ENCODE peak calls at places on chromosomes 1 and 21, in nine cellular contexts. F is naive thymus-derived CD4-positive, alpha-beta T cell; Q is neural progenitor cell; L is IMR-90; V is CD8-positive, alpha-beta memory T cell; A is sigmoid colon; W is heart right ventricle; R is suprapubic skin; X is adipocyte. I is an unnamed sample.
A peak's percentile ranks its signal among the peaks of the same experiment; 100 is the strongest.

GRCh38 chr1:182431278-182431677 is 18.7 kb upstream of the RGSL1 start:
- DNase-seq in L (no peak), W (no peak), V (no peak), X (no peak), A (no peak), F (no peak), Q (peak; percentile 30), R (no peak), I (peak; percentile 59)

GRCh38 chr1:1208713-1209433 is 2.5 kb upstream of the TNFRSF18 start:
- DNase-seq in R (no peak), V (peak; percentile 39), X (no peak), F (no peak), A (no peak), L (peak; percentile 30), W (peak; percentile 9), Q (no peak), I (no peak)

GRCh38 chr1:78277253-78277652 is 213.5 kb upstream of the PTGFR start:
- DNase-seq in X (peak; percentile 49), V (no peak), Q (no peak), R (no peak), A (no peak), F (no peak), W (no peak), L (peak; percentile 85), I (no peak)

GRCh38 chr1:33188572-33189275 is 6.9 kb upstream of the TRIM62 start:
- DNase-seq in V (no peak), Q (no peak), A (no peak), R (no peak), X (peak; percentile 34), W (no peak), F (no peak), L (peak; percentile 42), I (no peak)

GRCh38 chr1:216456682-216457081 is 33.4 kb upstream of the USH2A start:
- DNase-seq in F (no peak), W (no peak), V (no peak), A (no peak), L (peak; percentile 87), R (no peak), Q (peak; percentile 30), X (peak; percentile 85), I (peak; percentile 70)

GRCh38 chr1:23951646-23952095 is 8.0 kb upstream of the PNRC2 start:
- DNase-seq in L (peak; percentile 78), X (peak; percentile 57), F (no peak), V (no peak), Q (no peak), A (no peak), R (no peak), W (no peak), I (peak; percentile 16)

GRCh38 chr1:5914676-5915285 is 77.4 kb downstream of the NPHP4 start:
- DNase-seq in A (no peak), V (no peak), L (no peak), X (no peak), R (peak; percentile 49), Q (no peak), W (no peak), F (no peak), I (no peak)

GRCh38 chr1:70528591-70529333 is 117.7 kb downstream of the CTH start:
- DNase-seq in W (no peak), V (no peak), A (no peak), R (no peak), L (peak; percentile 33), Q (peak; percentile 75), F (no peak), X (peak; percentile 66), I (peak; percentile 69)

GRCh38 chr1:165795894-165796293 is 27.2 kb upstream of the TMCO1 start:
- DNase-seq in V (no peak), X (no peak), Q (no peak), R (no peak), L (no peak), A (no peak), F (no peak), W (no peak), I (peak; percentile 76)

GRCh38 chr1:116372186-116372585 is 858 bp upstream of the ATP1A1 start:
- DNase-seq in A (no peak), X (no peak), V (no peak), R (no peak), Q (no peak), L (no peak), W (no peak), F (peak; percentile 19), I (peak; percentile 43)

GRCh38 chr21:33861125-33861524 is 54.5 kb downstream of the ATP5PO start:
- DNase-seq in A (no peak), X (no peak), R (no peak), V (no peak), L (no peak), F (no peak), W (no peak), Q (no peak), I (no peak)

GRCh38 chr1:115189814-115190541 is 100.7 kb upstream of the TSPAN2 start:
- DNase-seq in F (no peak), X (peak; percentile 89), A (no peak), V (no peak), R (no peak), L (peak; percentile 95), Q (no peak), W (no peak), I (peak; percentile 71)

GRCh38 chr1:100643430-100644196 is 75.9 kb upstream of the VCAM1 start:
- DNase-seq in X (no peak), A (no peak), L (peak; percentile 58), F (no peak), V (no peak), W (no peak), Q (no peak), R (no peak), I (no peak)

GRCh38 chr1:155673003-155673402 is 15.6 kb downstream of the YY1AP1 start:
- DNase-seq in A (no peak), F (no peak), R (no peak), X (no peak), W (no peak), V (no peak), L (no peak), Q (no peak), I (no peak)

GRCh38 chr1:155681776-155682175 is 6.8 kb downstream of the YY1AP1 start:
- DNase-seq in X (no peak), V (no peak), W (no peak), R (no peak), F (no peak), A (no peak), L (no peak), Q (no peak), I (no peak)

GRCh38 chr1:155678027-155678426 is 10.5 kb downstream of the YY1AP1 start:
- DNase-seq in L (no peak), A (no peak), F (no peak), X (no peak), V (no peak), W (no peak), R (no peak), Q (no peak), I (no peak)
- H3K36me3 ChIP-seq in L (peaks cover 42% of the 10 kb centered on the region), A (peaks cover 17% of the 10 kb centered on the region), F (peaks cover 5% of the 10 kb centered on the region), X (peaks cover 70% of the 10 kb centered on the region), V (peaks cover 48% of the 10 kb centered on the region), W (peaks cover 56% of the 10 kb centered on the region), R (peaks cover 74% of the 10 kb centered on the region), Q (peaks cover 9% of the 10 kb centered on the region), I (peaks cover 7% of the 10 kb centered on the region)

DNA sequence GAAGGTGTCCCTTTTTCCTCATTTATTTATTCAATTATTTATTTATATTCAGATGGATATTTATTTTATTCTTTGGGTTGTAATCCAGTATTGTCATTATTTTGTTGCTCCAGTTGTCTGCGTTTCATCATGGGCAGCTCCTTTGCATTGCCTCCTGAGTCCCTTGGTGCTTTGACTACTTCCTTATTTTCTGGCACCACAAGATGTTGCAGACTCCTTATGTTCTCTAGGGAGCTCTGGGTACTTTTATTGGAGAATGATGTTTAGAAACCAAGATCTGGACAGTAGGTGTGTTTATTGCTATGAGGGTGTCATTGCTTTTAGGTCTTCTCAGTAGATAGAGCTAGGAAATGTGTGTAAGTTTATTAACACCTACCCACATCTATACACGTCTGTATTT is 60.0 kb upstream of the ERRFI1 start:
- DNase-seq in R (no peak), W (no peak), L (no peak), A (no peak), Q (no peak), F (no peak), X (no peak), V (no peak), I (no peak)
- H3K27me3 ChIP-seq in R (no peaks in the 10 kb centered on the region), W (no peaks in the 10 kb centered on the region), L (no peaks in the 10 kb centered on the region), A (no peaks in the 10 kb centered on the region), Q (no peaks in the 10 kb centered on the region), F (no peaks in the 10 kb centered on the region), X (no peaks in the 10 kb centered on the region), V (no peaks in the 10 kb centered on the region), I (no peaks in the 10 kb centered on the region)

GRCh38 chr1:214621178-214621577 is 18.2 kb downstream of the CENPF start:
- DNase-seq in F (no peak), W (no peak), X (no peak), V (no peak), Q (no peak), R (no peak), L (no peak), A (no peak), I (no peak)

GRCh38 chr1:214617843-214618242 is 14.8 kb downstream of the CENPF start:
- DNase-seq in L (no peak), X (no peak), F (no peak), R (no peak), V (no peak), W (no peak), A (no peak), Q (no peak), I (no peak)

DNA sequence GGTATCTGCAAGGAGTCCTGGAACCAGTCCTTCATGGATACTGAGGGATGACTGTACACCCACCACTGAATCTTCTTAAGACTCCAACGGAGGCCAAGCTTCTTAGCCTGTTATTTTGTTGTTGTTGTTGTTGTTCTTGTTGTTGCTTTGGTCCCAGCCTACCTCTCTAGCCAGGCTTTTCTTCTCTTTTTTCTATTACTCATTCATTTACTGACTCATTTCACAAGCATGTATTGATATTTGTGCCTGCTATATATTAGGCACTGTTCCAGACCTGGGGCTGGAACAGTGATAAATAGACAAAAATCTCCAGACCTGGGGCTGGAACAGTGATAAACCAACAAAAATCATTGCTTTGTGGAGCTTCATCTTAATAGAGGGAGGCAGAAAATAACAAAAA is 20.4 kb downstream of the CENPF start:
- DNase-seq in R (no peak), W (no peak), V (no peak), Q (no peak), L (no peak), F (no peak), A (no peak), X (no peak), I (no peak)
- H3K36me3 ChIP-seq in R (no peaks in the 10 kb centered on the region), W (no peaks in the 10 kb centered on the region), V (no peaks in the 10 kb centered on the region), Q (peaks cover 73% of the 10 kb centered on the region), L (peaks cover 2% of the 10 kb centered on the region), F (no peaks in the 10 kb centered on the region), A (no peaks in the 10 kb centered on the region), X (no peaks in the 10 kb centered on the region), I (peaks cover 9% of the 10 kb centered on the region)

DNA sequence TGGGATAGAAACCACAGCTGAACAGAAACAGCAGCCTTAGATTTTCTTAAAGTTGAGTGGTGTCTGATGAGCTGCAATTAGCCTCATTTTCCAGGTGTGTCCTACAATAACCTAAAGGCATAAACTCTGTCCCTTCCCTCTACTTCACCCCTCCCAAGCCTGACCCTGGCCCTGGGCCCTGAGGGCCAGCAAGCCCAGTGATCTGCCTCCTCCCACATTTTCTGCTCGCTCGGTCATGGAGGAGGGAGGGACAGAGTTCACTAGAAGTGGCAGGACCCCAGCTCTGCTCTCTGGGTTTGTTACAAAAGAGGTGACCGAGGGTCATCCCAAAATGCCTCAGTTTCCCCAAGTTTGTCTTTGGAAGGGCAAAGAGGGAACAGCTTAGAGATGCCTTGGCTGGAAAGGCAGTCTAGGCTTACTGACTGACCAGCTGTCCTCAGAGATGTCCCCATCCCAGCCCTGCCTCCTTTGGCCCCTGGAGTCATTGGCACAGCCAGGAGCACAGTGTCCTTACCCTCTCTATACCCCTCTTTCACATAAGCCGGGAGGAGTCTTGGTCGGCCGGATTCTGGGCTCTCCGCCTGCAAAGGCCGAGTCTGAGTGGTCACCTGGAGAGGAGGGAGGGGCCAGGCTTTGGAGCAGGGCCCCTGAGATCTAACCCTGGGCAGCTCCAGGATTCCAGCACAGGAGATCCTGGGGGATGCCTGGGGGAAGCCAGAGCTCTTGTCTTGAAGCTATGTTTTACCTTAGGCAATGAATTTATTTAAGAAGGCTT is 172.7 kb downstream of the PTPRU start:
- DNase-seq in F (no peak), L (no peak), V (no peak), W (no peak), X (no peak), R (no peak), Q (no peak), A (peak; percentile 38), I (no peak)
- H3K27me3 ChIP-seq in F (no peaks in the 10 kb centered on the region), L (peaks cover 2% of the 10 kb centered on the region), V (no peaks in the 10 kb centered on the region), W (peaks cover 18% of the 10 kb centered on the region), X (peaks cover 8% of the 10 kb centered on the region), R (peaks cover 28% of the 10 kb centered on the region), Q (no peaks in the 10 kb centered on the region), A (peaks cover 9% of the 10 kb centered on the region), I (no peaks in the 10 kb centered on the region)

I was measured in mesendoderm.